ENCODE peak calls at places on chromosomes 16 and 17, in five cellular contexts. One of them, this sample, is unnamed.

GRCh38 chr17:78806451-78806850 is 24.4 kb upstream of the CYTH1 start:
- DNase-seq in astrocyte of the cerebellum: no peak
- DNase-seq in stimulated activated CD4-positive, alpha-beta T cell treated with anti-CD3 and anti-CD28 coated beads, Interleukin-12 subunit alpha, Interleukin-12 subunit beta, amount 100 ng/mL, for 48 hours: no peak
- DNase-seq in ovary: no peak
- DNase-seq in GM18507: no peak
- DNase-seq in this sample: no peak

GRCh38 chr17:57622886-57623433 is 122.1 kb downstream of the CCDC182 start:
- DNase-seq in astrocyte of the cerebellum: peak; percentile 32
- DNase-seq in ovary: no peak
- DNase-seq in stimulated activated CD4-positive, alpha-beta T cell treated with anti-CD3 and anti-CD28 coated beads, Interleukin-12 subunit alpha, Interleukin-12 subunit beta, amount 100 ng/mL, for 48 hours: no peak
- DNase-seq in GM18507: peak; percentile 49
- DNase-seq in this sample: no peak

GRCh38 chr17:42683407-42684031 is 1.2 kb downstream of the CNTNAP1 start:
- DNase-seq in GM18507: no peak
- DNase-seq in ovary: no peak
- DNase-seq in stimulated activated CD4-positive, alpha-beta T cell treated with anti-CD3 and anti-CD28 coated beads, Interleukin-12 subunit alpha, Interleukin-12 subunit beta, amount 100 ng/mL, for 48 hours: no peak
- DNase-seq in astrocyte of the cerebellum: no peak
- DNase-seq in this sample: peak; percentile 22

GRCh38 chr17:75159196-75160031 is 5.1 kb upstream of the JPT1 start:
- DNase-seq in stimulated activated CD4-positive, alpha-beta T cell treated with anti-CD3 and anti-CD28 coated beads, Interleukin-12 subunit alpha, Interleukin-12 subunit beta, amount 100 ng/mL, for 48 hours: no peak
- DNase-seq in astrocyte of the cerebellum: no peak
- DNase-seq in ovary: no peak
- DNase-seq in GM18507: no peak
- DNase-seq in this sample: no peak

GRCh38 chr16:73093146-73094144 is 45.5 kb upstream of the ZFHX3 start:
- DNase-seq in GM18507: no peak
- DNase-seq in stimulated activated CD4-positive, alpha-beta T cell treated with anti-CD3 and anti-CD28 coated beads, Interleukin-12 subunit alpha, Interleukin-12 subunit beta, amount 100 ng/mL, for 48 hours: no peak
- DNase-seq in astrocyte of the cerebellum: no peak
- DNase-seq in ovary: no peak
- DNase-seq in this sample: no peak

GRCh38 chr17:50946891-50947843 is 81.0 kb upstream of the TOB1 start:
- DNase-seq in GM18507: no peak
- DNase-seq in ovary: no peak
- DNase-seq in stimulated activated CD4-positive, alpha-beta T cell treated with anti-CD3 and anti-CD28 coated beads, Interleukin-12 subunit alpha, Interleukin-12 subunit beta, amount 100 ng/mL, for 48 hours: no peak
- DNase-seq in astrocyte of the cerebellum: no peak
- DNase-seq in this sample: no peak

GRCh38 chr17:70017941-70018340 is 57.1 kb upstream of the KCNJ16 start:
- DNase-seq in stimulated activated CD4-positive, alpha-beta T cell treated with anti-CD3 and anti-CD28 coated beads, Interleukin-12 subunit alpha, Interleukin-12 subunit beta, amount 100 ng/mL, for 48 hours: no peak
- DNase-seq in astrocyte of the cerebellum: no peak
- DNase-seq in ovary: no peak
- DNase-seq in GM18507: no peak
- DNase-seq in this sample: no peak

GRCh38 chr17:44906987-44907681 is 7.9 kb upstream of the EFTUD2 start:
- DNase-seq in ovary: no peak
- DNase-seq in GM18507: no peak
- DNase-seq in astrocyte of the cerebellum: no peak
- DNase-seq in stimulated activated CD4-positive, alpha-beta T cell treated with anti-CD3 and anti-CD28 coated beads, Interleukin-12 subunit alpha, Interleukin-12 subunit beta, amount 100 ng/mL, for 48 hours: no peak
- DNase-seq in this sample: no peak

GRCh38 chr16:16908058-16908457 is 529.1 kb downstream of the NPIPA7 start:
- DNase-seq in GM18507: no peak
- DNase-seq in ovary: no peak
- DNase-seq in astrocyte of the cerebellum: no peak
- DNase-seq in stimulated activated CD4-positive, alpha-beta T cell treated with anti-CD3 and anti-CD28 coated beads, Interleukin-12 subunit alpha, Interleukin-12 subunit beta, amount 100 ng/mL, for 48 hours: no peak
- DNase-seq in this sample: no peak

GRCh38 chr16:73060216-73060615 is 12.3 kb upstream of the ZFHX3 start:
- DNase-seq in stimulated activated CD4-positive, alpha-beta T cell treated with anti-CD3 and anti-CD28 coated beads, Interleukin-12 subunit alpha, Interleukin-12 subunit beta, amount 100 ng/mL, for 48 hours: no peak
- DNase-seq in astrocyte of the cerebellum: no peak
- DNase-seq in GM18507: no peak
- DNase-seq in ovary: no peak
- DNase-seq in this sample: no peak

GRCh38 chr16:86044881-86045600 is 146.1 kb downstream of the IRF8 start:
- DNase-seq in stimulated activated CD4-positive, alpha-beta T cell treated with anti-CD3 and anti-CD28 coated beads, Interleukin-12 subunit alpha, Interleukin-12 subunit beta, amount 100 ng/mL, for 48 hours: peak; percentile 3
- DNase-seq in astrocyte of the cerebellum: no peak
- DNase-seq in GM18507: no peak
- DNase-seq in ovary: no peak
- DNase-seq in this sample: no peak

GRCh38 chr16:23801387-23801786 is 34.4 kb upstream of the PRKCB start:
- DNase-seq in ovary: peak; percentile 22
- DNase-seq in stimulated activated CD4-positive, alpha-beta T cell treated with anti-CD3 and anti-CD28 coated beads, Interleukin-12 subunit alpha, Interleukin-12 subunit beta, amount 100 ng/mL, for 48 hours: peak; percentile 47
- DNase-seq in astrocyte of the cerebellum: peak; percentile 13
- DNase-seq in GM18507: peak; percentile 54
- DNase-seq in this sample: peak; percentile 54

GRCh38 chr16:2121853-2122252 is 13.8 kb downstream of the PKD1 start:
- DNase-seq in astrocyte of the cerebellum: no peak
- DNase-seq in GM18507: no peak
- DNase-seq in ovary: no peak
- DNase-seq in stimulated activated CD4-positive, alpha-beta T cell treated with anti-CD3 and anti-CD28 coated beads, Interleukin-12 subunit alpha, Interleukin-12 subunit beta, amount 100 ng/mL, for 48 hours: no peak
- DNase-seq in this sample: no peak

GRCh38 chr17:279776-280175 is 72.8 kb downstream of the RPH3AL start:
- DNase-seq in stimulated activated CD4-positive, alpha-beta T cell treated with anti-CD3 and anti-CD28 coated beads, Interleukin-12 subunit alpha, Interleukin-12 subunit beta, amount 100 ng/mL, for 48 hours: no peak
- DNase-seq in ovary: no peak
- DNase-seq in astrocyte of the cerebellum: no peak
- DNase-seq in GM18507: no peak
- DNase-seq in this sample: no peak

GRCh38 chr17:74963656-74964055 is 8.9 kb downstream of the HID1 start:
- DNase-seq in ovary: no peak
- DNase-seq in GM18507: no peak
- DNase-seq in stimulated activated CD4-positive, alpha-beta T cell treated with anti-CD3 and anti-CD28 coated beads, Interleukin-12 subunit alpha, Interleukin-12 subunit beta, amount 100 ng/mL, for 48 hours: no peak
- DNase-seq in astrocyte of the cerebellum: no peak
- DNase-seq in this sample: no peak